ENCODE peak calls at places on chromosomes 7 and 10, in four cellular contexts. X, L, R and W are unnamed samples.

GRCh38 chr7:24573554-24574338 is 494 bp downstream of the PALS2 start:
- DNase-seq in X (peak), L (peak), R (no peak), W (no peak)

GRCh38 chr10:34957531-34957930 is 132.6 kb downstream of the CUL2 start:
- DNase-seq in X (no peak), L (no peak), R (no peak), W (no peak)

GRCh38 chr7:106346678-106347217 is 62.0 kb upstream of the NAMPT start:
- DNase-seq in X (no peak), L (peak), R (peak), W (peak)

GRCh38 chr10:80416401-80417098 is 8.2 kb downstream of the PRXL2A start:
- DNase-seq in X (no peak), L (no peak), R (no peak), W (no peak)

GRCh38 chr7:114986805-114987204 is 64.9 kb downstream of the MDFIC start:
- DNase-seq in X (peak), L (no peak), R (no peak), W (no peak)

GRCh38 chr10:101244321-101245050 is 15.2 kb upstream of the LBX1 start:
- DNase-seq in X (no peak), L (peak), R (peak), W (no peak)

GRCh38 chr7:27167170-27167505 is 1.8 kb upstream of the HOXA9 start:
- DNase-seq in X (peak), L (no peak), R (no peak), W (no peak)

GRCh38 chr10:58157076-58157766 is 110.5 kb downstream of the IPMK start:
- DNase-seq in X (no peak), L (peak), R (no peak), W (no peak)

GRCh38 chr10:69466689-69467088 is 15.4 kb downstream of the TSPAN15 start:
- DNase-seq in X (no peak), L (no peak), R (no peak), W (no peak)

GRCh38 chr7:152556013-152556412 is 119.9 kb downstream of the XRCC2 start:
- DNase-seq in X (peak), L (no peak), R (no peak), W (no peak)

GRCh38 chr7:34058791-34059550 is 153.6 kb downstream of the BMPER start:
- DNase-seq in X (peak), L (no peak), R (no peak), W (no peak)

GRCh38 chr7:151520419-151521229 is 929 bp upstream of the RHEB start:
- DNase-seq in X (peak), L (no peak), R (no peak), W (no peak)

GRCh38 chr7:110065112-110065511 is 1025.8 kb upstream of the LRRN3 start:
- DNase-seq in X (no peak), L (no peak), R (no peak), W (no peak)

GRCh38 chr7:31688347-31688746 is 1.3 kb downstream of the PPP1R17 start:
- DNase-seq in X (peak), L (no peak), R (no peak), W (no peak)

GRCh38 chr7:144487906-144488305 is 84.4 kb upstream of the NOBOX start:
- DNase-seq in X (peak), L (no peak), R (no peak), W (no peak)

GRCh38 chr7:41973331-41973730 is 263.7 kb downstream of the GLI3 start:
- DNase-seq in X (no peak), L (no peak), R (no peak), W (no peak)

GRCh38 chr7:78221961-78222751 is 423.6 kb downstream of the PHTF2 start:
- DNase-seq in X (no peak), L (no peak), R (no peak), W (no peak)

GRCh38 chr10:79081353-79082034 is 12.7 kb downstream of the ZMIZ1 start:
- DNase-seq in X (no peak), L (no peak), R (no peak), W (no peak)

GRCh38 chr7:8434290-8435002 is 1.0 kb downstream of the NXPH1 start:
- DNase-seq in X (peak), L (no peak), R (no peak), W (no peak)

GRCh38 chr10:29237786-29238185 is 51.1 kb upstream of the LYZL1 start:
- DNase-seq in X (no peak), L (no peak), R (no peak), W (no peak)

GRCh38 chr7:41567350-41568114 is 135.4 kb downstream of the INHBA start:
- DNase-seq in X (no peak), L (no peak), R (no peak), W (no peak)

GRCh38 chr10:90222372-90222771 is 521.0 kb downstream of the KIF20B start:
- DNase-seq in X (peak), L (no peak), R (peak), W (no peak)

GRCh38 chr7:143284591-143285453 is at the start of gene TMEM139:
- DNase-seq in X (peak), L (no peak), R (no peak), W (no peak)

GRCh38 chr10:103874730-103875129 is 19.4 kb upstream of the SH3PXD2A start:
- DNase-seq in X (no peak), L (no peak), R (no peak), W (no peak)

GRCh38 chr7:5633161-5634106 is 148.0 kb downstream of the RNF216 start:
- DNase-seq in X (peak), L (no peak), R (no peak), W (no peak)

GRCh38 chr7:5635461-5636445 is 145.7 kb downstream of the RNF216 start:
- DNase-seq in X (no peak), L (no peak), R (no peak), W (no peak)

GRCh38 chr7:5631752-5632151 is 149.7 kb downstream of the RNF216 start:
- DNase-seq in X (no peak), L (no peak), R (no peak), W (no peak)

GRCh38 chr7:5636446-5636835 is 145.0 kb downstream of the RNF216 start:
- DNase-seq in X (peak), L (no peak), R (no peak), W (no peak)

GRCh38 chr7:5634107-5634950 is 147.1 kb downstream of the RNF216 start:
- DNase-seq in X (peak), L (no peak), R (no peak), W (no peak)
- TF ChIP-seq REST in X (no peak), L (no peak), R (no peak), W (no peak)

GRCh38 chr10:97574374-97575100 is 2.0 kb downstream of the ANKRD2 start:
- DNase-seq in X (peak), L (peak), R (peak), W (peak)
- TF ChIP-seq REST in X (no peak), L (no peak), R (no peak), W (no peak)

GRCh38 chr7:36286688-36287087 is 103.0 kb upstream of the ANLN start:
- DNase-seq in X (no peak), L (no peak), R (no peak), W (no peak)

GRCh38 chr7:36284470-36284869 is 105.2 kb upstream of the ANLN start:
- DNase-seq in X (peak), L (no peak), R (no peak), W (no peak)

GRCh38 chr7:36286241-36286640 is 103.4 kb upstream of the ANLN start:
- DNase-seq in X (no peak), L (no peak), R (no peak), W (no peak)

GRCh38 chr7:36283711-36284130 is 105.9 kb upstream of the ANLN start:
- DNase-seq in X (no peak), L (no peak), R (no peak), W (no peak)

GRCh38 chr7:36285276-36285675 is 104.4 kb upstream of the ANLN start:
- DNase-seq in X (no peak), L (no peak), R (no peak), W (no peak)
- TF ChIP-seq REST in X (no peak), L (peak), R (no peak), W (peak)

DNA sequence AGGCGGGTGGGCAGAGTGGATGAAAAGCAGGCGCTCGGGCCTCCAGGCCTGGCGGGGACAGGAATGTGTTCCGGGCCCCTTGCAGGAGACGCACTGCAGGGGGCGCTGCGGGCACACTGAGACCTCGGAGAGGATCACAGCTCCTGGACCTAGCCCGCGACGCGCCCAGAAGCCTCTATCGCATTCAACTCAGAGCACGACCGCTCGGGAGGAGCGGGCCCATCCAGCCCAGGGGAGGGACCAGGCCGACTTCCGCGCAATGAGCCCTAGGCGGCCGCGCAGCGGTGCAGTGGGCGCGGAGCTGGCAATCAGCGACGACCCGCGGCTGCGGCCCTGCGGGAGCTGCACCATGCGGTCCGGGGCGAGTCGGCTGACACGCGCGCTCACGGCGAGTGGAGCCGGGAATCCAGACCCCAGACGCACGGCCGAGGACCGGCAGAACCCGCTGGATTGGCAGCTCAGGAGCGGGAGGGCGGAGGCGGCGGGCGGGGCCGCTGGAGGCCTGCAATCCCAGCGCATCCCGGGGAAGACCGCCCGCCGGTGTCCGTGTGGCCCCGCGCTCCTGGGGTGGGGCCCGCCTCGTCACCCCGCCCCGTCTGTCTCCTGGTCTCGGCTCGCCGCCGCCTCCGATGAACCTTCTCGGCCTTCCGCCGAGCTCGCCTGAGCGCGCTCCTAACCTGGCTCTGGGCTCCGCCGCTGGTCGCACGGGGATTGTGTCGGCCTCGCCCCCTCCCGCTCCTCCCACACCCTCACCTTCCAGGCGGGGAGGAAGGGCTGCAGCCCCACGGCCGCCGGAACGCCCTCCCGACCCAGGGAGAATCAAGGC is 33.5 kb upstream of the GRID1 start:
- DNase-seq in X (peak), L (peak), R (peak), W (peak)
- TF ChIP-seq REST in X (no peak), L (no peak), R (no peak), W (no peak)

DNA sequence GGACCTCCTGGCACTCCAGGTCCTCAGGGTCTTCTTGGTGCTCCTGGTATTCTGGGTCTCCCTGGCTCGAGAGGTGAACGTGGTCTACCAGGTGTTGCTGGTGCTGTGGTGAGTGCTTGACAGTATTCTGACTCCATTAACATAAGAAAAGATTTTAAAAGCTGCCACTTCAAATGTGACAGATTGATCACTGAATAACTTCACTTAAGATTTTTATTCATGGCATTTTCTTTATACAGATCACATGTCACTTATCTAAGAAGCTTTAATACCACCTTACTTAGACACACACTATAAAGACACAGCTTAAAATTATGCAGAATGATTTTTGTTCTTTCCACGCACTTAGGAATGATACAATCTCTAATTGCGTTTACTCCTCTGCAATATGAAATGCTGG is 29.6 kb downstream of the COL1A2 start:
- DNase-seq in X (no peak), L (no peak), R (no peak), W (no peak)
- TF ChIP-seq REST in X (no peak), L (no peak), R (no peak), W (no peak)